ENCODE peak calls at places on chromosomes 12 and 14, in eight cellular contexts. K is mesenchymal stem cell; H is CD8-positive, alpha-beta T cell; L is A549; A is tibial nerve; W is fibroblast of lung; T is HCT116; D is DND-41. N is an unnamed sample.

GRCh38 chr14:28772613-28773012 is 6.0 kb downstream of the FOXG1 start:
- DNase-seq in A (no peak), L (no peak), D (no peak), H (no peak), W (peak), T (no peak), K (no peak), N (no peak)

GRCh38 chr14:23057757-23058653 is 685 bp upstream of the CDH24 start:
- DNase-seq in T (peak), L (peak), H (peak), W (peak), D (peak), A (peak), K (peak), N (no peak)

GRCh38 chr12:108609535-108610335 is 11.9 kb upstream of the TMEM119 start:
- DNase-seq in T (no peak), K (peak), L (no peak), A (peak), W (peak), H (no peak), D (no peak), N (no peak)

GRCh38 chr12:113130457-113131135 is 5.0 kb downstream of the RASAL1 start:
- DNase-seq in W (no peak), A (no peak), L (no peak), K (no peak), T (no peak), D (no peak), H (no peak), N (peak)

GRCh38 chr12:126936181-126936851 is 1330.7 kb upstream of the TMEM132C start:
- DNase-seq in W (peak), H (no peak), D (no peak), A (no peak), T (peak), K (no peak), L (no peak), N (peak)

GRCh38 chr12:4241592-4241991 is 32.0 kb upstream of the CCND2 start:
- DNase-seq in D (no peak), K (no peak), L (no peak), A (no peak), W (no peak), H (no peak), T (no peak), N (no peak)

GRCh38 chr12:91778938-91779400 is 366.7 kb downstream of the BTG1 start:
- DNase-seq in H (peak), A (peak), D (no peak), L (peak), W (peak), K (peak), T (peak), N (no peak)

GRCh38 chr12:138898-139534 is 72.4 kb downstream of the IQSEC3 start:
- DNase-seq in L (no peak), D (no peak), W (peak), K (no peak), T (no peak), A (no peak), H (no peak), N (no peak)

GRCh38 chr12:116594325-116595038 is 35.3 kb downstream of the MAP1LC3B2 start:
- DNase-seq in H (peak), T (no peak), L (no peak), W (no peak), K (no peak), D (peak), A (no peak), N (no peak)

GRCh38 chr12:43914923-43915468 is 79.1 kb downstream of the TMEM117 start:
- DNase-seq in L (no peak), A (no peak), T (no peak), W (peak), D (no peak), K (no peak), H (no peak), N (no peak)

GRCh38 chr14:74956000-74956279 is 543 bp upstream of the PGF start:
- DNase-seq in W (no peak), D (no peak), T (no peak), L (no peak), K (no peak), A (no peak), H (no peak), N (no peak)

GRCh38 chr14:74954232-74954946 is 1.0 kb downstream of the PGF start:
- DNase-seq in L (no peak), H (no peak), T (no peak), D (no peak), A (no peak), K (peak), W (no peak), N (no peak)

GRCh38 chr14:74953686-74954085 is 1.7 kb downstream of the PGF start:
- DNase-seq in H (no peak), L (no peak), A (no peak), K (no peak), W (no peak), T (no peak), D (no peak), N (no peak)

GRCh38 chr14:74955229-74955999 is at the start of gene PGF:
- DNase-seq in L (peak), A (peak), K (peak), H (peak), T (peak), D (no peak), W (peak), N (no peak)

GRCh38 chr14:74954947-74955228 is 509 bp downstream of the PGF start:
- DNase-seq in W (no peak), K (no peak), T (no peak), L (no peak), A (no peak), H (no peak), D (no peak), N (no peak)
- H3K27ac ChIP-seq in W (no peak), K (no peak), T (peak), L (peak), A (no peak), H (no peak), D (no peak), N (no peak)

GRCh38 chr12:124498178-124498869 is 69.1 kb downstream of the NCOR2 start:
- DNase-seq in D (no peak), W (peak), L (no peak), H (no peak), A (no peak), K (peak), T (no peak), N (no peak)

GRCh38 chr12:124497658-124498057 is 69.8 kb downstream of the NCOR2 start:
- DNase-seq in L (no peak), K (peak), D (no peak), W (peak), A (peak), H (no peak), T (no peak), N (peak)

GRCh38 chr12:124499873-124500231 is 67.6 kb downstream of the NCOR2 start:
- DNase-seq in T (no peak), H (no peak), A (no peak), K (no peak), L (no peak), W (no peak), D (no peak), N (no peak)

GRCh38 chr12:124500232-124501079 is 67.0 kb downstream of the NCOR2 start:
- DNase-seq in L (no peak), K (peak), A (no peak), T (no peak), W (peak), H (no peak), D (no peak), N (no peak)

DNA sequence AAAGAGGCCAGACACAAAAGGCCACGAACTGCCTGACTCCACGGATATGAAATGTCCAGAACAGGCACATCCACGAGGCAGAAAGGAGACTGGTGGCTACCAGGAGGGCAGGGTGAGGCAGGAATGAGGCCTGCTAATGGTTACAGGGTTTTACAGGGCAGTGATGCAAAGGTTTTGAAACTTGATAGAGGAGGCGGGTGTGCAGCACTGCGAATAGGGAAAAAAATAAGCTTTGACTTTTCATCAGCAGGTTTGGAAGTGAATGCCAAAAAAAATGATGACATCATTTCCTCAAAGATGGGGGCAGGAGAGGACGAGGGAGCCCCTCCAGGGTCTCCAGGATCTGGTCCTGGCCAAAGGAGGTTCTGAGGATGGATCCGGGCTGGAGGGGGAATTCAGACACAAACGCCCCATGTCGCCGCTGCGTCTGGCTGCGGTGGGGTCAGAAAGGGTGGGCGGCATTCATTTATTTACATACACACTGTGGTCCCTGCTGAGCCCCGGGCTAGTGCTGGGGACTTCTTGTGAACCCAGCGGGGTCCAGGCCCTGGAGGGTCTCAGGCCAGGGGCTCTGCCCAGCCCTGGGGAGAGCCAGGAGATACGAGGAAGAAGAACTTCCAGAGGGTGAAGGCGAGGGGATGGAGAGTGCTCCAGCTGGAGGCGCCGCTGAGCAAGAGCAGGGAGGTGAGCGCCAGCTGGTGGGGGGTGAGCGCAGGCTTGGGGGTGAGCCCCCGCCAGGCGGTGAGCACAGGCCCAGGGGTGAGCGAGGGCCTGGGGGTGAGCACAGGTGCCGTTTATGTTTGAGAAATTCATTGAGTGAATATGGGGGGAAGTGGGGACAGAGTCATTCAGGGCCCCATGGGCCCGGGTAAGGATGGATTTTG is 68.3 kb downstream of the NCOR2 start:
- DNase-seq in K (no peak), D (no peak), T (no peak), W (peak), H (no peak), A (peak), L (no peak), N (no peak)
- H3K27ac ChIP-seq in K (peak), D (no peak), T (no peak), W (peak), H (no peak), A (peak), L (no peak), N (no peak)

GRCh38 chr12:76249501-76249900 is 98.7 kb downstream of the BBS10 start:
- DNase-seq in D (no peak), L (no peak), H (no peak), T (no peak), A (no peak), K (peak), W (no peak), N (no peak)
- H3K27ac ChIP-seq in D (no peak), L (no peak), H (no peak), T (no peak), A (no peak), K (no peak), W (no peak), N (no peak)

DNA sequence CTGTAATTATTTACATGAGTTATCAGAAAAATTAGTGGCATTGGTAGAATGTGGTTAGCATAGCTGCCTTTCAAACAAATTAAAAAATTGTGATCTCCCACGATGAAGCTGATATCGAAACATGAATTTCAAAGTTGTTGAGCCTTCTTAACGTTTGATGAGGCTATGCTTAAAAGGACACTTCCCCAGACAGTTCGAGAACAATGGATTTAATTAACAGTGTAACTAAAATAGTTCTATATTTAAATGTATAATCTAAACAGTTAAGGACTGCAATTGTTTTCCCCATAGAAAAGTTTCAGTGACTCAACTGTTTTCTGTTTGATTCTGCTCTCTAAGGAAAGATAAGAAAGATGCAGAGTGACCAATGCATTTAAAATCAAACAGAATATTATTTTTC is 1.6 kb downstream of the CLEC2B start:
- DNase-seq in W (no peak), H (no peak), L (no peak), D (no peak), K (peak), A (no peak), T (no peak), N (no peak)
- H3K27ac ChIP-seq in W (no peak), H (peak), L (no peak), D (peak), K (no peak), A (no peak), T (no peak), N (no peak)

GRCh38 chr12:123364532-123365140 is at the start of gene SBNO1:
- DNase-seq in A (peak), L (peak), H (peak), T (peak), D (peak), K (peak), W (peak), N (peak)
- H3K27ac ChIP-seq in A (peak), L (peak), H (peak), T (peak), D (peak), K (peak), W (peak), N (peak)

GRCh38 chr12:121637231-121637914 is 11.0 kb downstream of the ORAI1 start:
- DNase-seq in H (peak), W (no peak), A (no peak), D (peak), K (no peak), T (no peak), L (no peak), N (no peak)
- H3K27ac ChIP-seq in H (peak), W (no peak), A (no peak), D (peak), K (no peak), T (no peak), L (no peak), N (no peak)

N was measured in caudate nucleus.